ENCODE peak calls at places on chromosome 7, in five cellular contexts. M is HFF-Myc, B is BJ, P is GM23338, R is AG09309. K is an unnamed sample.

GRCh38 chr7:127937066-127937680 is 94.1 kb downstream of the LRRC4 start:
- DNase-seq in M (no peak), B (no peak), P (peak), R (no peak), K (no peak)

GRCh38 chr7:849781-850180 is 17.5 kb downstream of the SUN1 start:
- DNase-seq in M (no peak), B (no peak), P (no peak), R (no peak), K (no peak)

GRCh38 chr7:95478139-95479037 is 7.4 kb upstream of the ASB4 start:
- DNase-seq in M (no peak), B (no peak), P (peak), R (no peak), K (peak)

GRCh38 chr7:159026271-159027047 is 118.2 kb downstream of the VIPR2 start:
- DNase-seq in M (no peak), B (no peak), P (peak), R (no peak), K (peak)

GRCh38 chr7:141366098-141366621 is 185.1 kb upstream of the AGK start:
- DNase-seq in M (no peak), B (no peak), P (peak), R (no peak), K (no peak)

GRCh38 chr7:43398831-43399230 is 184.1 kb upstream of the STK17A start:
- DNase-seq in M (no peak), B (no peak), P (no peak), R (no peak), K (no peak)

GRCh38 chr7:16985621-16986020 is 103.8 kb upstream of the AGR3 start:
- DNase-seq in M (no peak), B (no peak), P (no peak), R (no peak), K (no peak)

GRCh38 chr7:105885386-105886111 is 9.2 kb upstream of the ATXN7L1 start:
- DNase-seq in M (no peak), B (no peak), P (no peak), R (no peak), K (peak)

GRCh38 chr7:136874393-136875032 is 6.1 kb downstream of the CHRM2 start:
- DNase-seq in M (peak), B (no peak), P (peak), R (no peak), K (no peak)

GRCh38 chr7:117739085-117739484 is 134.2 kb downstream of the CTTNBP2 start:
- DNase-seq in M (no peak), B (no peak), P (no peak), R (no peak), K (no peak)

GRCh38 chr7:139765143-139765542 is 12.7 kb downstream of the HIPK2 start:
- DNase-seq in M (no peak), B (no peak), P (no peak), R (no peak), K (no peak)

GRCh38 chr7:155860840-155861479 is 48.7 kb upstream of the SHH start:
- DNase-seq in M (no peak), B (no peak), P (no peak), R (peak), K (no peak)

GRCh38 chr7:81776972-81777371 is 7.1 kb upstream of the HGF start:
- DNase-seq in M (no peak), B (no peak), P (peak), R (no peak), K (no peak)
- TF ChIP-seq CTCF in M (no peak), B (no peak), P (peak), R (no peak), K (no peak)

DNA sequence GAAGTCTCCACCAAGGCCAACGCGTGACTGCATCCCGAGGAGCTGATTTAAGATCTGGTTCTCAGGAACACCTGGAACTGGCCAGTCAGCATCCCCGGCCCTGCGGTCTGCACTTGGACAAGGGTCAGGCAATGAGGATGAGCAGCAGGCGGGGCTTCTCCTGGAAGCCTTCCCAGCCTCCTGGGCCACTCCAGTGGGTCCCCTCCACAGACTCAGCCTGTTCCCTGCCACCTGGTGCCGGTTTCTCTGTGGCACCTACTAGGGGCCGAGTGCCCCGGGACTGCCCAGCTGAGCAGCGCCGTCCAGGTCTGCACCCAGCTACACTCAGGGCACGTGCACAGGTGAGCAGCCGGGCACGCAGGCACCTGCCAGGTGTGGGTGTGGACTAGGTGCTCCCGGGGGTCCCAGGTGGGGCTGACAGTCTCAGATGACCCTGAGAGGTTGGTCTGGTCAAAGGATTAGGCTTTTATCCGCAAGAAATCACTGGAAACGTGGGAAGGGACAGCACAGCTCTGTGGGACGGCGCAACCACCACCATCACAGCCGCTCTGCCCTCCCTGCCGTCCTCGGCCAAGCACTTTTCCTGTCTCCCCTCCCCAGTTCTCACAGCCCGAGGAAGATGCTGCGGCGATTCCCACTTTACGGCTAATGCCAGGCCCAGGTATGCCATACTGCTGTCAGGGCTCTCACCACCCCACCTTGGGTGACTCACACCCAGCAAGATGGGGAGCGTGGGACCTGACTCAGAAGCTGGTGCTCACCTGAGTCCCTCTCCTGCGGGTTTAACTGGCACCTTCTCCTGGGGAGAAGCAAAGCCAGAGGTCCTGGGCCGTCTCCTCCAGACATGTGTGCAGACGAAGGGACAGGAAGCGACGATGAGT is 166.0 kb downstream of the RNF216 start:
- DNase-seq in M (no peak), B (no peak), P (no peak), R (no peak), K (no peak)
- TF ChIP-seq CTCF in M (no peak), B (no peak), P (no peak), R (no peak), K (no peak)

GRCh38 chr7:3673524-3673923 is 372.5 kb downstream of the SDK1 start:
- DNase-seq in M (no peak), B (no peak), P (peak), R (no peak), K (peak)
- TF ChIP-seq CTCF in M (no peak), B (no peak), P (peak), R (no peak), K (peak)

DNA sequence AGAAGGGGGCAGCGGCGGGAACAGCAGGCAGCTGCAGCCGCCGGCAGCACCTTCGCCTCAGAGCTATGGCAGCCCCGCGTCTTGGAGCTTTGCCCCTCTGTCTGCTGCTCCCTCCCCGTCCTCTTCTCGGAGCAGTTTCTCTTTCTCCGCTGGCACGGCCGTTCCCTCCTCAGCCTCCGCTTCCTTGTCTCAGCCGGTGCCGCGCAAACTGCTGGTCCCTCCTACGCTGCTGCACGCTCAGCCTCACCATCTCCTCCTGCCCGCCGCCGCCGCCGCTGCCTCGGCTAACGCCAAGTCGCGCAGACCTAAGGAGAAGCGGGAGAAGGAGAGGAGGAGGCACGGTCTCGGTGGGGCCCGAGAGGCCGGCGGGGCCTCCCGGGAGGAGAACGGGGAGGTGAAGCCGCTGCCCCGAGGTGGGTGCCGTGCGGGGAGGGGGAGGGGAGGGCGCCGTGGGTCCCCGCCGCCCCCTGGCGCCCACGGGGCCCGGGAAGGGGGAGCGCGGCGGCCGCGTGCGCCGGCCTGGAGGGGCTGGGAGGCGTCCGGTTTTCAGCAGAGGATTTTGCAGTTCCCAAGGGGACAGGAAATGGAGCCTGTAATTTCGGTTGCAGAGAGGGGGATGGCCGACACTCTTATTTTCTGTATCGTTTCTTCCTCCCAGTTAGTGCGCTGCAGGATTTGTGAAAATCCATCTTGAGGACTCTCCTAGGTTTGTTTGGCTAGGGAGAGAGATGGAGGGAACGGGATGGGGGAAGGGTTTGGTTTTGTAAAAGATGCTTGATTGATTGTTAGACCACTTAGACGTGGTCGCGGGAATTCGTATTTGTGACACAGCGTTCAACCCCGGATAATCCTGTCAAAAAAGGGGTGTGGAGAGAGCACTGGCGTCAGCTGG is 630 bp downstream of the RSBN1L start:
- DNase-seq in M (no peak), B (no peak), P (peak), R (no peak), K (peak)
- TF ChIP-seq CTCF in M (no peak), B (no peak), P (no peak), R (no peak), K (peak)

GRCh38 chr7:129841465-129841864 is 111.3 kb downstream of the UBE2H start:
- DNase-seq in M (no peak), B (no peak), P (no peak), R (no peak), K (peak)
- TF ChIP-seq CTCF in M (no peak), B (no peak), P (no peak), R (no peak), K (no peak)

GRCh38 chr7:99419323-99420021 is 10.7 kb downstream of the BUD31 start:
- DNase-seq in M (no peak), B (no peak), P (no peak), R (no peak), K (no peak)
- TF ChIP-seq CTCF in M (no peak), B (no peak), P (no peak), R (no peak), K (no peak)

DNA sequence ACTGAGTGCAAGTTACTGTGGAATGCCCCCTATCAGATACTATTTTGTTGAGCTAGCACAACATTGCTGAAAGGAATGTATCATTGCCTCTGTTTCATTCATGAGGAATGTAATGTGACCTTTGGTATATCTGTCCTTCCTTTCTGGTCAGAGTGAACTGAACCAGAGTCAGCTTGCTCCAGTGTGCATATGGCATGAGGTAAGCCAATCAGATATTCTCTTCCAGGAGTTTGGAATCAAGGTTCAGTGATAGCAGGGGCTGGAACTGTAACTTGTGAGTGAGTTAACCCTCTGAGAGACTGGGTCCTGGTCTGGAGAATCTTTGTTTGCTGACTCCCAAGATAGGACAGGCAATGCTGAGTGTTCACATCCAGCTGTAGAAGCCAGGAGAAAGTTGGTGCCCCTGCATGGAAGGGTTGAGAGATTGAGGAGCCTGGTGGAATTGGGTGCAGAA is 45.3 kb upstream of the OSBPL3 start:
- DNase-seq in M (peak), B (peak), P (no peak), R (peak), K (no peak)
- TF ChIP-seq CTCF in M (no peak), B (no peak), P (no peak), R (no peak), K (no peak)

GRCh38 chr7:124155400-124156022 is 122.6 kb upstream of the TMEM229A start:
- DNase-seq in M (no peak), B (no peak), P (peak), R (no peak), K (no peak)

DNA sequence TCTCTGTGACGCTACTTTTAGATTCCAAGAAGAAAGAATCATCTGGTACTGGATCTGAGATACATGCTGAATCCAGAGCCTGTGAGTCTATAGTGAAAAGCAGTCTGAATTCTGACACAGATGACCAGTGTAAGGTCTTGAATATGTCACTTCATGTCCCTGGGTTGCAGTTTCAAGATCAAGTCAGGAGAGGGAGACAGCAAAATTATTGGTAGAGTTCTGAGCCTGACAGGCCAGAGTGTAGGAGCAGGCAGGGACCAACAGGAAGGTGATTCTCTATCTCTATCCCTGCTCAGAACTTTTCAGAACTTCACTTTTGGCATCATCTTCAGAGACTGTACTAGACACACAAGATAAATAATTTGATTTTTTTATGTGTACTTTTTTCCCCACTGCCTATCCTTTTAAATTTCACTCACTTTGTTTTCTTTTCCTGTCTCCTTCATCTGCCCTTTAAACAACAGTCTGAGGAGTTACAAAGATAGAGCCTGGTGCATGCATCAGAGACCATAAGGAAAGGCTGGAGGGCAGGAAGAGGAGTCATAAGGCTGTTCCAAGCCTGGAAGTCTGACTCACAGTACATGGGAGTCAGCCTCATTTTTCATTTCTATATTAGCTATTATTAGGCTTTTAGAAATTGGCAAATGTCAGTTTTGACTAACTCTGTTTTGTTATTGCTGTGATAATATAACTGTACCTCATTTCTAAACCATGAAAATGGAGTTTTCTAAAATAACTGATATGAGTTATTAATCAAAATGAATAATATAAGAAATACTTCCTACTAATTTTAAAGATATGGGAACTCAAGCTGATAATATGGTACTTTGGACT is 120.2 kb upstream of the TMEM229A start:
- DNase-seq in M (no peak), B (no peak), P (peak), R (no peak), K (no peak)
- TF ChIP-seq CTCF in M (no peak), B (peak), P (peak), R (no peak), K (no peak)

K was measured in activated CD8-positive, alpha-beta T cell treated with anti-CD3 and anti-CD28 coated beads for 36 hours.